ENCODE peak calls at places on chromosomes 1 and 21, in six cellular contexts. R, Q, I, Z, H and B are unnamed samples.
A peak's percentile ranks its signal among the peaks of the same experiment; 100 is the strongest.

GRCh38 chr1:217244946-217245345 is 385.9 kb downstream of the GPATCH2 start:
- DNase-seq in R (no peak), Q (no peak), I (no peak), Z (no peak), H (no peak), B (no peak)

GRCh38 chr1:114551400-114551799 is 30.0 kb downstream of the BCAS2 start:
- DNase-seq in R (no peak), Q (no peak), I (no peak), Z (no peak), H (no peak), B (no peak)

GRCh38 chr1:56064705-56065104 is 514.7 kb downstream of the PLPP3 start:
- DNase-seq in R (no peak), Q (no peak), I (no peak), Z (no peak), H (no peak), B (no peak)

GRCh38 chr1:201556841-201557571 is 18.1 kb downstream of the NAV1 start:
- DNase-seq in R (no peak), Q (no peak), I (no peak), Z (no peak), H (no peak), B (no peak)

GRCh38 chr1:201648066-201648910 is 109.4 kb downstream of the NAV1 start:
- DNase-seq in R (no peak), Q (peak; percentile 36), I (peak; percentile 77), Z (peak; percentile 68), H (no peak), B (no peak)

GRCh38 chr1:25616932-25617625 is 488 bp downstream of the MAN1C1 start:
- DNase-seq in R (no peak), Q (no peak), I (peak; percentile 24), Z (no peak), H (peak; percentile 86), B (no peak)

GRCh38 chr1:154145986-154146385 is 8.9 kb downstream of the NUP210L start:
- DNase-seq in R (no peak), Q (no peak), I (no peak), Z (no peak), H (no peak), B (no peak)

GRCh38 chr1:29113407-29114117 is 10.1 kb downstream of the TMEM200B start:
- DNase-seq in R (no peak), Q (no peak), I (no peak), Z (no peak), H (no peak), B (no peak)

GRCh38 chr1:112460672-112461071 is 48.1 kb upstream of the WNT2B start:
- DNase-seq in R (no peak), Q (no peak), I (no peak), Z (no peak), H (no peak), B (no peak)

GRCh38 chr1:198734323-198735008 is 95.6 kb downstream of the PTPRC start:
- DNase-seq in R (no peak), Q (no peak), I (no peak), Z (no peak), H (no peak), B (no peak)

GRCh38 chr1:173506437-173506836 is 29.3 kb downstream of the PRDX6 start:
- DNase-seq in R (no peak), Q (peak; percentile 36), I (no peak), Z (no peak), H (no peak), B (no peak)

GRCh38 chr1:224213438-224214119 is 30.5 kb downstream of the DEGS1 start:
- DNase-seq in R (no peak), Q (peak; percentile 36), I (no peak), Z (no peak), H (no peak), B (no peak)

GRCh38 chr1:230459463-230459862 is 33.3 kb upstream of the PGBD5 start:
- DNase-seq in R (no peak), Q (no peak), I (no peak), Z (no peak), H (no peak), B (no peak)

GRCh38 chr1:75785320-75785963 is 614 bp upstream of the RABGGTB start:
- DNase-seq in R (no peak), Q (no peak), I (no peak), Z (no peak), H (no peak), B (no peak)

GRCh38 chr1:161214374-161214773 is 721 bp upstream of the FCER1G start:
- DNase-seq in R (no peak), Q (no peak), I (no peak), Z (no peak), H (no peak), B (no peak)

GRCh38 chr1:184953600-184954219 is 20.6 kb downstream of the NIBAN1 start:
- DNase-seq in R (peak; percentile 17), Q (no peak), I (no peak), Z (no peak), H (no peak), B (no peak)

GRCh38 chr1:167082511-167083027 is 7.6 kb downstream of the GPA33 start:
- DNase-seq in R (no peak), Q (peak; percentile 47), I (no peak), Z (no peak), H (no peak), B (no peak)

GRCh38 chr21:43916691-43917514 is 51.9 kb downstream of the AGPAT3 start:
- DNase-seq in R (no peak), Q (no peak), I (no peak), Z (no peak), H (peak; percentile 91), B (no peak)

GRCh38 chr1:180168786-180169640 is 14.3 kb downstream of the QSOX1 start:
- DNase-seq in R (no peak), Q (peak; percentile 64), I (no peak), Z (peak; percentile 57), H (peak; percentile 79), B (no peak)

GRCh38 chr1:234765672-234766071 is 155.7 kb upstream of the IRF2BP2 start:
- DNase-seq in R (no peak), Q (no peak), I (no peak), Z (no peak), H (no peak), B (no peak)

GRCh38 chr1:105137543-105138444 is 1388.1 kb downstream of the AMY1C start:
- DNase-seq in R (no peak), Q (no peak), I (no peak), Z (peak; percentile 94), H (peak; percentile 69), B (no peak)

GRCh38 chr1:33758698-33759097 is 105.2 kb upstream of the HMGB4 start:
- DNase-seq in R (no peak), Q (no peak), I (no peak), Z (peak; percentile 68), H (no peak), B (no peak)

GRCh38 chr1:34262454-34262853 is 85.7 kb downstream of the C1orf94 start:
- DNase-seq in R (peak; percentile 68), Q (no peak), I (no peak), Z (no peak), H (no peak), B (no peak)

GRCh38 chr1:43532716-43533115 is 2.0 kb downstream of the PTPRF start:
- DNase-seq in R (no peak), Q (no peak), I (no peak), Z (no peak), H (peak; percentile 18), B (no peak)

GRCh38 chr1:43530483-43531452 is at the start of gene PTPRF:
- DNase-seq in R (no peak), Q (peak; percentile 71), I (peak; percentile 48), Z (peak; percentile 67), H (peak; percentile 76), B (no peak)

GRCh38 chr1:43531906-43532584 is 1.4 kb downstream of the PTPRF start:
- DNase-seq in R (no peak), Q (no peak), I (no peak), Z (no peak), H (no peak), B (no peak)

GRCh38 chr1:43533615-43534014 is 2.9 kb downstream of the PTPRF start:
- DNase-seq in R (no peak), Q (no peak), I (no peak), Z (no peak), H (no peak), B (no peak)

GRCh38 chr1:43531453-43531905 is 796 bp downstream of the PTPRF start:
- DNase-seq in R (no peak), Q (peak; percentile 59), I (no peak), Z (no peak), H (no peak), B (no peak)
- TF ChIP-seq POLR2A in R (no peak), Q (no peak), I (no peak), Z (no peak), H (no peak), B (no peak)

GRCh38 chr1:43247256-43247921 is 22.4 kb upstream of the TMEM125 start:
- DNase-seq in R (no peak), Q (no peak), I (no peak), Z (no peak), H (no peak), B (no peak)
- H3K9me3 ChIP-seq in R (no peaks in the 10 kb centered on the region), Q (no peaks in the 10 kb centered on the region), I (no peaks in the 10 kb centered on the region), Z (no peaks in the 10 kb centered on the region), H (no peaks in the 10 kb centered on the region), B (no peaks in the 10 kb centered on the region)

DNA sequence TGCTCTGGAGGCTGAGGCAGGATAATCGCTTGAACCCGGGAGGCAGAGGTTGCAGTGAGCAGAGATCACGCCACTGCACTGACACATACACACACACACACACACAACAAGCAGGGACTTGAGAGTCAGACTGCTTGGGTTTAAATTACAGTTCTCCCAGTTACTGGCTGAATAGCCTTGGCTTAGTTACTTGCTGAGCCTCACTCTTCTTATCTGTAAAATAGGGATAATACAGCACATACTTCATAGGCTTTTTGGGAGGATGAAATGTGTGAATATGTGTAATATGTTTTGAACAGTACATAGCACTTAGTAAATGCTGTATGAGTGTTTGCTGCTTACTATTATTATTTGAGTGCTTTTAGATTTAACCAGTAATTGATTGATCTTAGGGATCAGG is 23.8 kb downstream of the CDC42 start:
- DNase-seq in R (no peak), Q (no peak), I (no peak), Z (no peak), H (no peak), B (no peak)
- TF ChIP-seq POLR2A in R (no peak), Q (no peak), I (no peak), Z (no peak), H (no peak), B (no peak)

GRCh38 chr1:2825487-2826189 is 24.1 kb upstream of the TTC34 start:
- DNase-seq in R (no peak), Q (no peak), I (no peak), Z (no peak), H (no peak), B (no peak)
- H3K9me3 ChIP-seq in R (peaks cover 11% of the 10 kb centered on the region), Q (peaks cover 18% of the 10 kb centered on the region), I (peaks cover 4% of the 10 kb centered on the region), Z (no peaks in the 10 kb centered on the region), H (peaks cover 6% of the 10 kb centered on the region), B (peaks cover 11% of the 10 kb centered on the region)

DNA sequence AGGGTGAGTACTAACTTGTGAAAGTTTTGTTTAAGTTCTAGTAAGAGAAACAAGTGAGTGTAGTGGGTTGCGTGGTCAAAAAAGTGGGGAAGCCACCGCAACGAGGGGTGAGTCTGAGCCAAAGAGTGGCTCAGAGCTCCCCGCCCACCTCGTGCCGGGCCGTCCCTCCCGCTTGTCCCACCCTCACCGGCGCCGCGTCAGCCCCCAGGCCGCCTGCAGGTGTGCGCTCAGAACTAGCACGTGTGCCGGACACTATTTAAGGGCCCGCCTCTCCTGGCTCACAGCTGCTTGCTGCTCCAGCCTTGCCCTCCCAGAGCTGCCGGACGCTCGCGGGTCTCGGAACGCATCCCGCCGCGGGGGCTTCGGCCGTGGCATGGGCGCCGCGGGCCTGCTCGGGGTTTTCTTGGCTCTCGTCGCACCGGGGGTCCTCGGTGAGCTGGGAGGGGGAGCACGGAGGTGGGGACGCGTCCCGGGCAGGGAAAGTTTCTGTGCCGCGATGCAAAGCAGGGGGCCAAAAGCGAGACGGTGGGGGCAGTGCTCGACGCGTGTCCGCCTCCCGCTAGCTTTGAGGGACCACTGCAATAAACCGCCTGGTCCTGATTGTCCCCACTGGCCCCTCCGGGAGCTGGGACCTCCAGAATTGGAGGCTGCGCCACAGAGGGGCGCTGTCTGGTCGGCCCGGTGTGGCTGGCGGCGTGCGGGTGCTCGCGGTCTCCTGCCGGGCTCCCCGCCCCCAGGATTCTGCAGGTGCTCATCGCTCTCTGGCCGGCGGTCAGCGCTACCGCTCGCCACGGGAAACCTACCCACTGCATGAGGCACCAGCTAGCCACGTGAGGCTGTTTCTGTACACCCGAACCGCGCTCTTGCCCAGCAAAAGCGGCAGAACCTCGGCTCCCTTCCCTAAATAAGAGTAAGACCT is at the start of gene CR2:
- DNase-seq in R (no peak), Q (peak; percentile 63), I (peak; percentile 16), Z (peak; percentile 37), H (peak; percentile 94), B (peak; percentile 2)
- TF ChIP-seq POLR2A in R (no peak), Q (no peak), I (no peak), Z (no peak), H (no peak), B (no peak)